ENCODE peak calls at places on chromosomes 6 and 20, in four cellular contexts. D is trophoblast cell, C is neuronal stem cell, H is H9. J is an unnamed sample.

GRCh38 chr6:13375360-13375878 is 47.1 kb upstream of the TBC1D7 start:
- DNase-seq in D (no peak), C (no peak), H (no peak), J (no peak)

GRCh38 chr6:17847203-17847602 is 140.2 kb downstream of the KIF13A start:
- DNase-seq in D (no peak), C (no peak), H (no peak), J (no peak)

GRCh38 chr6:144066745-144067484 is 28.5 kb downstream of the SF3B5 start:
- DNase-seq in D (no peak), C (no peak), H (no peak), J (no peak)

GRCh38 chr20:33684533-33685327 is 1.5 kb downstream of the E2F1 start:
- DNase-seq in D (no peak), C (no peak), H (peak), J (no peak)

GRCh38 chr6:73631849-73632248 is 21.9 kb downstream of the SLC17A5 start:
- DNase-seq in D (peak), C (no peak), H (no peak), J (peak)

GRCh38 chr20:60062431-60063336 is 104.5 kb downstream of the CDH26 start:
- DNase-seq in D (peak), C (no peak), H (peak), J (peak)

GRCh38 chr20:41166201-41167117 is 29.1 kb downstream of the PLCG1 start:
- DNase-seq in D (no peak), C (no peak), H (no peak), J (no peak)

GRCh38 chr6:14517536-14518105 is 400.0 kb downstream of the CD83 start:
- DNase-seq in D (peak), C (no peak), H (no peak), J (no peak)

GRCh38 chr6:148776321-148776966 is 29.6 kb downstream of the UST start:
- DNase-seq in D (no peak), C (no peak), H (no peak), J (peak)

GRCh38 chr6:105981002-105981887 is 104.9 kb upstream of the PRDM1 start:
- DNase-seq in D (no peak), C (no peak), H (peak), J (peak)

GRCh38 chr6:135451617-135452190 is 45.8 kb downstream of the AHI1 start:
- DNase-seq in D (peak), C (peak), H (no peak), J (peak)

GRCh38 chr6:158850807-158851115 is 31.6 kb upstream of the EZR start:
- DNase-seq in D (peak), C (no peak), H (no peak), J (no peak)

GRCh38 chr6:3693879-3694278 is 57.6 kb downstream of the PXDC1 start:
- DNase-seq in D (no peak), C (no peak), H (no peak), J (no peak)

GRCh38 chr6:12017876-12018401 is 5.8 kb downstream of the HIVEP1 start:
- DNase-seq in D (no peak), C (no peak), H (no peak), J (no peak)

GRCh38 chr6:166341915-166342292 is 441 bp downstream of the SFT2D1 start:
- DNase-seq in D (peak), C (no peak), H (no peak), J (no peak)

GRCh38 chr6:109318328-109318876 is 63.9 kb downstream of the CD164 start:
- DNase-seq in D (no peak), C (no peak), H (no peak), J (no peak)

GRCh38 chr6:16731503-16732018 is 29.7 kb downstream of the ATXN1 start:
- DNase-seq in D (no peak), C (no peak), H (no peak), J (peak)

GRCh38 chr6:170512249-170512648 is 40.9 kb downstream of the PSMB1 start:
- DNase-seq in D (no peak), C (no peak), H (no peak), J (no peak)

GRCh38 chr6:170510631-170511030 is 42.5 kb downstream of the PSMB1 start:
- DNase-seq in D (no peak), C (no peak), H (no peak), J (no peak)

GRCh38 chr6:170516783-170517616 is 36.1 kb downstream of the PSMB1 start:
- DNase-seq in D (peak), C (peak), H (peak), J (peak)

DNA sequence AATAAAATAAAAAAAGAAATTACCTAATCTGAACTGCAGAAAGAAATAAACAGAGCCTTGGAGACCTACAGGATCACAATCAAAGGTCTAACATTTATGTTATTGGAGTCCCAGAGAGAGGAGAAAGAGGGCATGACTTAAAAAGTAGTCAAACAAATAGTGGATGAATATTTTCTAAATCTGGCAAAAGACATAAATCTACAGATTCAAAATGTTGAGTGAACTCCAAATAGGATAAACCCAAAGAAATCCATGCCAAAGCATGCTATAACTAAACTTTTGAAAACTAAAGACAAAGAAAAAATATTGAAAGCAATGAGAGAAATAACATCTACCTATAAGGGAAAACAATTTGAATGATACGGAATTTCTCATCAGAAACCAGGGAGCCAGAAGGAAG is 38.2 kb downstream of the PSMB1 start:
- DNase-seq in D (no peak), C (no peak), H (no peak), J (no peak)
- H3K23ac ChIP-seq in D (no peak), C (no peak), H (no peak), J (no peak)

DNA sequence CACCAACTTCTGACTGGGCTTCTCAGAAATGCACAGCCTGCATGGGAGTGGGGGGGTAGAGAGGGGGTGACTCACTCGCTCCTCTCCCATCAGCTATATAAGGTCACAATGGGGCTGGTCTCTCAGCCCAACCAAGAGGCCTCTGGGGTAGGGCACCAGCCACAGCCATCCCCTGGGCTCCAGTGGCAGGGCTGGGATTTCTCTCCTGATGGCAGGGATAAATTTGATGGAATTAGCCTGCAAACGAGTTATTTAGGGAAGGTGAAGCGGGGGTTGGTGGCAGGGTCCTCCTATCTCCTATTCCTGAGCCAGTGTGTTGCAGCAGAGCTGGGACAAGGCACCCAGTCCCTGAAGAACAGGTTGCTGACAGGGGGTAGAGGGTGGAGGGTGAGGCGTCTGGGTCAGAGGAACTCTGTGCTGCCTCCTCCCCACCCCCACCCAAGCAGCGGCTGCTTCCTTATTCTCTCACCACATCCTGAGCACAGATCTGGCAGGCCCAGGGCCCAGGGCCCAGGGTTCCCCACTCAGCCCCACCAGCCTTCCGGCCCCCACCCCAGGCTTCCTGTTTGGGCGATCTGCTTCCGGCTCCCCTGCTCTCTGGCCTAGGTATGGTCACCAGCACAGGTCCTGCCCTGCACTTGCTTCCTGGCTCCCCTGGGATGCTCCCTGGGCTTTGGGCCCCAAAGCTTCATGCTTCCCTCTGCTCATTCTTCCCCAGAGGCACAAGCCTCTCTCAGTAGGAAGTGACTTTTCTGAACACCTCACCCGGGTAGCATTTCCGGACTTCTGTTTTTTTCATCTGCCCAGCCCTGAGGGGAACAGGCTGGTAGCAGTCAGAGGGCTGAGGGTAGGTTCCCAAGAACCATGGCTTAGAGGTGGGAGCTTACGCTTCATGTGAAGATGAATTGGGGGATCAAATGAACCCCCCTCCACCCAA is 4.0 kb downstream of the PPP1R18 start:
- DNase-seq in D (peak), C (no peak), H (peak), J (peak)
- H2BK5ac ChIP-seq in D (peak), C (no peak), H (no peak), J (peak)

DNA sequence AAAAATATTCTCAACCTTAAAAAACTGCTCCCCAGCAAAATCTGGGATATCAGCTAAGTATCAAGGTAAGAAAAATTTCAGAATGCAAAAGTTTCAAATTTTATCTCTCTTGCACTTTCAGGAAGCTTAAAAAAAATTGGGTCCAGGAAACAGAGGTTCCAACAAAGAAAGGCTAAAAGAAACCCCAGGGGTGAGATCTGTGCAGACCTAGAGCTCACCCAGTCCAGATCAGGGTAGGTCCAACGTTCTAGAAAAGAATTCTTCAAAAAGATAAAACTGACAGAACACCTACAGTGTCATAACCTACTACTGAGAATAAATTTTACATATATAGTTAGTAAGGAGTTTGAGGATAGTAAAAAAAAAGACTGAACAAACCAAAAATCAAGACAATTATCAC is 23.5 kb downstream of the ILRUN start:
- DNase-seq in D (no peak), C (no peak), H (no peak), J (no peak)
- H3K9ac ChIP-seq in D (no peak), C (no peak), H (no peak), J (peak)

DNA sequence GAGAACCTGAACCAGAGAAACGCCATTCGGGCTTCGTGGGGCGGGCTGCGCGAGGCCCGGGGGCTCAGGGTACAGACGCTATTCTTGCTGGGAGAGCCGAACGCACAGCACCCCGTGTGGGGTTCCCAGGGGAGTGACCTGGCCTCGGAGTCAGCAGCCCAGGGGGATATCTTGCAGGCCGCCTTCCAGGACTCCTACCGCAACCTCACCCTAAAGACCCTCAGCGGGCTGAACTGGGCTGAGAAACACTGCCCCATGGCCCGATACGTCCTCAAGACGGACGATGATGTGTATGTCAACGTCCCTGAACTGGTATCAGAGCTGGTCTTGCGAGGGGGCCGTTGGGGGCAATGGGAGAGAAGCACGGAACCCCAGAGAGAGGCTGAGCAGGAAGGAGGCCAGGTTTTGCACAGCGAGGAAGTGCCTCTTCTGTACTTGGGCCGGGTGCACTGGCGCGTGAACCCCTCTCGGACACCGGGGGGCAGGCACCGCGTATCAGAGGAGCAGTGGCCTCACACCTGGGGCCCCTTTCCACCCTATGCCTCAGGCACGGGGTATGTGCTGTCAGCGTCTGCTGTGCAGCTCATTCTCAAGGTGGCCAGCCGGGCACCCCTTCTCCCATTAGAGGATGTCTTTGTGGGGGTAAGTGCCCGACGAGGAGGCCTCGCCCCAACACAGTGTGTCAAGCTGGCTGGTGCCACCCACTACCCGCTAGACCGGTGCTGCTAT is 904 bp downstream of the B3GALT4 start:
- DNase-seq in D (no peak), C (no peak), H (peak), J (no peak)
- H3K23ac ChIP-seq in D (no peak), C (peak), H (no peak), J (no peak)

DNA sequence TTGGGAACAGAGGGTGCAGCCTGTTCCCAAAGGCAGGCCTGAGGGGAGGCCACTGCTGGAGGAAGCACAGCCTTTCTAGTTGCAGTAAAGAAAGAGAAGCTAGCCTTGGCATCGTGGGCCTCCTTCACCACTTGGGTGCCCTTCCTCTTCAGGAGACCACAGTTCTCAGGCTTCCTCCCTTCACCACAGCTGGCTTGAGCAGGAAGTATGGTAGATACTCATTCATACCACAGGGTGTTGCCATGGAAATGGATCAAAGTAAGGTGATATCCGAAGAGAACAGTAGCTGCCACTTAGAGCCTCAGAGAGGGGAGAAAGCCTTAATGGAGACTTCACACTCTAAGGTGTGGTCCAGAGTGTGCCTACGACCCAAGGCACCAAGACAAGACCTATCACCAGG is 120.4 kb upstream of the RIPOR2 start:
- DNase-seq in D (no peak), C (no peak), H (no peak), J (no peak)
- H2BK5ac ChIP-seq in D (no peak), C (no peak), H (no peak), J (no peak)

DNA sequence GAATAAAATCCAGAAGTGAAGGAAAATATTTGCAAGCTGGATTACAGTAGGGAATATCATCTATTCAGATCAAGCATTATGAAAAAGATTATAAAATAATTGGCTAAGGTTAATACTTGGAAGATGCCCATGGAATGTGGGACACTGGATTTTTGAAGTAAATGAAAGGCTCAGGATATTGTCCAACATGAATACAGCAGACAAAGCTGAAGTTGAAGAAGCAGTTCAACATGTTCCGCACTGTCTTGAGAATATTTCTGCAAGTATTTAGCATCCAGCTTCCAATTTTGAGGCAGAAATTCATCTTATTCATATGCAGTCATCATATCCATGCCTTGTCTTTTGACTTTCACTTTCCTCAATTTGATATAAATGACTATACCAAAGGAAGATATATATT is 1278.4 kb upstream of the GJE1 start:
- DNase-seq in D (no peak), C (no peak), H (no peak), J (no peak)
- H3K9ac ChIP-seq in D (no peak), C (no peak), H (no peak), J (peak)

DNA sequence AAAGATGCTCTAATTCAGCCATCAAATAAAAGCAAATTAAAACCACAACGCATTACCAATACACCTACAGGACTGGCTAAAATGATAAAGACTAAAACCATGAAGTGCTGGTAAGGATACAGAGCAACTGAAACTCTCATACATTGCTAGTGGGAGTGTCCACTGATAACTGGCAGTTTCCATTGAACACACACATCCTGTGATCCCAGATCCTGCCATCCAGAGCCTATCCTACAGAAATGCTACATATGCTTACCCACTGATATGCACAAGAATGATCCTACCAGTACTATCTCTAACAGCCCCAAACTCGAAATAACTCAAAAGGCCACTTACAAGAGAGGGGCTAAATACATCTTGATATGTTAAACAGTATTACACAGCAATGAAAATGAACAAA is 81.0 kb downstream of the FYN start:
- DNase-seq in D (no peak), C (no peak), H (no peak), J (no peak)
- H3K23ac ChIP-seq in D (no peak), C (no peak), H (no peak), J (no peak)

GRCh38 chr6:36443951-36444428 is 1.2 kb downstream of the KCTD20 start:
- DNase-seq in D (peak), C (no peak), H (peak), J (peak)

GRCh38 chr6:36442671-36443497 is at the start of the genes KCTD20 and PXT1:
- DNase-seq in D (peak), C (peak), H (peak), J (peak)

GRCh38 chr6:36441307-36441894 is 1.3 kb downstream of the PXT1 start:
- DNase-seq in D (peak), C (no peak), H (peak), J (peak)

GRCh38 chr6:36443498-36443844 is 671 bp downstream of the KCTD20 start:
- DNase-seq in D (no peak), C (no peak), H (no peak), J (no peak)

DNA sequence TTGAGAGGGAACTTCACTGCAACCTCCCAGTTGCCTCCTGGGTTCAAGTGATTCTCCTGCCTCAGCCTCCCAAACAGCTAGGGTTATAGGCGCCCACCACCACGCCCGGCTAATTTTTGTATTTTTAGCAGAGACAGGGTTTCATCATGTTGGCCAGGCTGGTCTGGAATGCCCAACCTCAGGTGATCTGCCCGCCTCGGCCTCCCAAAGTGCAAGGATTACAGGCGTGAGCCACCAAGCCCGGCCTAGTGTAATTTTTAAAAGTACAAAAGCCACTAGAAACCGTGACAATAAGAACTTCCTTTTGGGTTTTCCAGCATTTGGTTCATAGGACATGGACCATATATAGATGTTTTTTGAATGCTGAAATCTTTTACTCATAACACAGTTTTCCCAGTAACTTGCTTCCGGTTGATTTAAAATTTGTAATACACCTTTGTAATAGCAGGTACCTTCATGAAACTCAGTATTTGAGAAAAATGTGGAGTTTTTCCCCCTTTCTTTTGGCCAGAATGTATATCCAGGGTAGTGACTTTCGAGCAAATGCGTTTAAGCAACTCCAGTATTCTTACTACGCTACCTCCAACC is 477 bp downstream of the PXT1 start:
- DNase-seq in D (peak), C (no peak), H (no peak), J (no peak)
- H2BK5ac ChIP-seq in D (peak), C (no peak), H (no peak), J (no peak)

J was measured in mesenchymal stem cell.